ENCODE peak calls at places on chromosomes 5 and 9, in eight cellular contexts. D is breast epithelium, T is pancreas, G is fibroblast of the aortic adventitia, E is AG04449, C is gastrocnemius medialis, K is iPS DF 6.9, V is cardiac muscle cell. H is an unnamed sample.

GRCh38 chr9:8616419-8616818 is 816.8 kb upstream of the DMAC1 start:
- DNase-seq in D (no peak), T (no peak), G (peak; percentile 72), E (no peak), C (no peak), K (no peak), V (no peak), H (peak; percentile 4)

GRCh38 chr9:36976371-36977030 is 57.6 kb downstream of the PAX5 start:
- DNase-seq in D (no peak), T (no peak), G (no peak), E (no peak), C (no peak), K (no peak), V (no peak), H (no peak)

GRCh38 chr5:16907270-16907669 is 28.8 kb downstream of the MYO10 start:
- DNase-seq in D (no peak), T (no peak), G (no peak), E (no peak), C (no peak), K (no peak), V (no peak), H (no peak)

GRCh38 chr9:80292231-80292630 is 720.5 kb downstream of the TLE4 start:
- DNase-seq in D (no peak), T (no peak), G (no peak), E (no peak), C (no peak), K (no peak), V (no peak), H (no peak)

GRCh38 chr5:79697222-79698164 is 7.9 kb downstream of the CMYA5 start:
- DNase-seq in D (no peak), T (no peak), G (peak; percentile 94), E (peak; percentile 21), C (peak; percentile 81), K (no peak), V (peak; percentile 70), H (peak; percentile 95)

GRCh38 chr9:90458485-90458884 is 184.1 kb downstream of the DIRAS2 start:
- DNase-seq in D (no peak), T (peak; percentile 69), G (no peak), E (no peak), C (no peak), K (peak; percentile 18), V (peak; percentile 18), H (no peak)

GRCh38 chr9:128340691-128341434 is 536 bp downstream of the SLC27A4 start:
- DNase-seq in D (no peak), T (peak; percentile 30), G (no peak), E (no peak), C (no peak), K (no peak), V (peak; percentile 6), H (no peak)

GRCh38 chr9:89923174-89923573 is 318.4 kb downstream of the GADD45G start:
- DNase-seq in D (no peak), T (no peak), G (no peak), E (no peak), C (no peak), K (no peak), V (no peak), H (no peak)

GRCh38 chr9:136339173-136339957 is 12.0 kb downstream of the GPSM1 start:
- DNase-seq in D (peak; percentile 73), T (peak; percentile 78), G (peak; percentile 69), E (no peak), C (peak; percentile 37), K (peak; percentile 54), V (peak; percentile 84), H (peak; percentile 66)

DNA sequence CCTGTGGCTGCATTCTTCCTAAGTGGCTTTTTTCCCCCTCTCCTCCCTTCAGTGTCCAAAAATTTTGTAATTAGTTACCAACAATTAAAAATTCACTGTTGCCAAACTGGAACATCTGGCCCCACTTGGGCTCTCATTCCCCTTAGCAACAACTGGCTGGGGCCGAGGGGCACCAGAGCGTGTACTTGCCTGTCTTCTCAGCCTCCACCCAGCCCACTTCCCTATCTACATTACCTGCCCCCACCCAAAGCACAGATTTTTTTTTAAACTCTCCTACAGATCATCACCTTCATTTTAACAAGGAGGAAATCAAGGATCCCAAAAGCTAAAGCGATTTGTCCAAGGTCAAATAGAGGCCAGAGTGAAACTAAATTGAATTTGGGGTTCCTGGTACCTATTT is 278.8 kb downstream of the EBF1 start:
- DNase-seq in D (no peak), T (no peak), G (no peak), E (no peak), C (no peak), K (no peak), V (no peak), H (no peak)
- H3K4me3 ChIP-seq in D (no peak overlapping the region), T (no peak overlapping the region), G (no peak overlapping the region), E (no peak overlapping the region), C (no peak overlapping the region), K (no peak overlapping the region), V (no peak overlapping the region), H (no peak overlapping the region)

GRCh38 chr5:1292139-1292538 is 2.7 kb downstream of the TERT start:
- DNase-seq in D (peak; percentile 5), T (no peak), G (no peak), E (no peak), C (no peak), K (no peak), V (no peak), H (no peak)
- H3K4me3 ChIP-seq in D (no peak overlapping the region), T (no peak overlapping the region), G (no peak overlapping the region), E (no peak overlapping the region), C (no peak overlapping the region), K (no peak overlapping the region), V (no peak overlapping the region), H (no peak overlapping the region)

GRCh38 chr9:92142329-92142728 is 27.1 kb upstream of the SPTLC1 start:
- DNase-seq in D (no peak), T (no peak), G (no peak), E (no peak), C (no peak), K (no peak), V (no peak), H (no peak)

GRCh38 chr9:92146610-92147009 is 31.4 kb upstream of the SPTLC1 start:
- DNase-seq in D (no peak), T (no peak), G (peak; percentile 64), E (no peak), C (no peak), K (no peak), V (no peak), H (peak; percentile 61)

GRCh38 chr9:92151691-92152393 is 36.6 kb upstream of the SPTLC1 start:
- DNase-seq in D (peak; percentile 87), T (no peak), G (peak; percentile 56), E (peak; percentile 59), C (no peak), K (no peak), V (peak; percentile 36), H (peak; percentile 58)

GRCh38 chr9:92147854-92148184 is 32.6 kb upstream of the SPTLC1 start:
- DNase-seq in D (no peak), T (no peak), G (peak; percentile 6), E (no peak), C (no peak), K (no peak), V (no peak), H (peak; percentile 13)

DNA sequence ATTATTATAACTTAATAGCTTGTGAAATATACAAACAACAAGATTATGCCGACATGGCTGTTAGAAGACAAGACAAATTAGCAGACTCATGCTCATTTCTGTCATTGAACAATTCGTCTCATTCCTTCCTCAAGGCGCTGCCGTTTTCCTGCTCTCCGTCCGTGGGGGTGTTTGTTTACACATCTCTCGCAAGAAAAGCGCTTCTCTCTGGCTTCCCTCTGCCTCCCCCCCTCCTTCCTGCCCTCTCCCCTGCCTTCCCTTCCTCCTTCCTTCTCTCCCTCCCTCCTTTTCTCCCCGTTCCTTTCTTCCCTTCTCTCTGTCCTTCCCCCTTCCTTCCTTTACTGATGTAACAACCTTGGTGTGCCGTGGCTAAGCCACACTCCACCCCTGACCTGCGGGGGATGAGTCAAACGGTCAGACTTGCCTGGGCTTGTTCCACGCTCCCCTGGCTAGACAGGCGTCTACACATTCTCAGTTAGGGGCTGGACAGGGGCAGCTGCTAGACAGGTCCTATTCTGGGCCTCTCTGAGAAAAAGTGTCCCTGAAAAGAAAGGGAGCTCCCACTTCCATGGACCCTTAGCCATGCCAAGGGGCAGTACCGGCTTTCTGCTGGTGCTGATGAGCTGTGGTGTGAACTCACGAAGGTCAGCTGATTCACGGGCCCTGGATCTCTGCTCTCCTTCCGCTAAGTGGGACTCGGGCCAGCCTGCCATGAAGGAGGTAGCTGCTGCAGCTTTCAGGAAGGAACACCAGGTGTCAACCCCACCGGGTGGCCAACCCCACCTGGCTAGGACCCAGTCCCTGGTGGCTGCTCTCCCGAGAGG is 32.0 kb upstream of the SPTLC1 start:
- DNase-seq in D (no peak), T (no peak), G (peak; percentile 90), E (peak; percentile 47), C (no peak), K (no peak), V (no peak), H (peak; percentile 94)
- H3K4me3 ChIP-seq in D (no peak overlapping the region), T (no peak overlapping the region), G (no peak overlapping the region), E (no peak overlapping the region), C (no peak overlapping the region), K (no peak overlapping the region), V (no peak overlapping the region), H (no peak overlapping the region)

GRCh38 chr5:84474126-84474525 is 89.4 kb upstream of the EDIL3 start:
- DNase-seq in D (no peak), T (no peak), G (no peak), E (no peak), C (no peak), K (no peak), V (no peak), H (no peak)

GRCh38 chr5:84478603-84479002 is 93.9 kb upstream of the EDIL3 start:
- DNase-seq in D (no peak), T (no peak), G (no peak), E (no peak), C (no peak), K (no peak), V (no peak), H (peak; percentile 12)

GRCh38 chr5:84480873-84481637 is 96.4 kb upstream of the EDIL3 start:
- DNase-seq in D (no peak), T (no peak), G (no peak), E (no peak), C (no peak), K (peak; percentile 45), V (no peak), H (peak; percentile 28)

GRCh38 chr5:84477485-84477884 is 92.8 kb upstream of the EDIL3 start:
- DNase-seq in D (no peak), T (no peak), G (no peak), E (no peak), C (no peak), K (no peak), V (no peak), H (no peak)
- H3K4me3 ChIP-seq in D (no peak overlapping the region), T (no peak overlapping the region), G (no peak overlapping the region), E (no peak overlapping the region), C (no peak overlapping the region), K (no peak overlapping the region), V (no peak overlapping the region), H (no peak overlapping the region)

DNA sequence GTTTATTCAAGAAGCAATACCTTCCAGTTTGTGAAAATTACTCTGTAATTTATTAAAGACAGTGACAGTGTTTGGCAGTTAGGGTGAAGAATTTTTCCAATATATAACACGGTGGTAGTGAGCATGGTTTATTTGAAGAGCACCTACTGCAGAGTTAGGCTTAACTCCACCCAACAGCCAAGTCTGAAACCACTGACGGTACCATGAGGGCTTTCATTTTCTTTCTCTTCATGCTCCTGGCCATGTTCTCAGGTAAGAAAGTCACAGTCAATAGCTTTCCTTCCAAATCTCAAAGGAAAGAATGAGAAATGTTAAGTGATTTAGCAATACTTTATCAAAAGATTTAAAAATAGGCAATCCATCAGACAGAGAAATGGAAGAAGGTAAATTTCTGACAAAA is at the start of gene MARCOL:
- DNase-seq in D (no peak), T (no peak), G (no peak), E (no peak), C (no peak), K (no peak), V (no peak), H (no peak)
- H3K4me3 ChIP-seq in D (no peak within 1 kb of the TSS), T (no peak within 1 kb of the TSS), G (no peak within 1 kb of the TSS), E (no peak within 1 kb of the TSS), C (no peak within 1 kb of the TSS), K (no peak within 1 kb of the TSS), V (no peak within 1 kb of the TSS), H (no peak within 1 kb of the TSS)

GRCh38 chr9:94865599-94866456 is 139.3 kb downstream of the AOPEP start:
- DNase-seq in D (no peak), T (no peak), G (peak; percentile 66), E (no peak), C (peak; percentile 61), K (no peak), V (no peak), H (no peak)
- H3K4me3 ChIP-seq in D (no peak overlapping the region), T (no peak overlapping the region), G (no peak overlapping the region), E (no peak overlapping the region), C (peak overlapping the region; percentile 34), K (no peak overlapping the region), V (no peak overlapping the region), H (no peak overlapping the region)

H was measured in fibroblast of pulmonary artery.